ENCODE peak calls at places on chromosomes 5 and 9, in six cellular contexts. One of them, this sample, is unnamed.

GRCh38 chr5:155883966-155884555 is 442.9 kb upstream of the SGCD start:
- DNase-seq in anterior cingulate cortex: no peak
- DNase-seq in cardiac muscle cell: no peak
- DNase-seq in stimulated activated CD4-positive, alpha-beta T cell treated with anti-CD3 and anti-CD28 coated beads, Interleukin-2, amount 100 ng/mL, for 48 hours: no peak
- DNase-seq in psoas muscle: no peak
- DNase-seq in T-helper 1 cell: no peak
- DNase-seq in this sample: no peak

GRCh38 chr5:66171349-66172344 is 27.5 kb downstream of the SREK1 start:
- DNase-seq in anterior cingulate cortex: no peak
- DNase-seq in cardiac muscle cell: peak
- DNase-seq in psoas muscle: no peak
- DNase-seq in T-helper 1 cell: peak
- DNase-seq in stimulated activated CD4-positive, alpha-beta T cell treated with anti-CD3 and anti-CD28 coated beads, Interleukin-2, amount 100 ng/mL, for 48 hours: peak
- DNase-seq in this sample: no peak

GRCh38 chr9:134940236-134941208 is 22.8 kb upstream of the FCN1 start:
- DNase-seq in T-helper 1 cell: no peak
- DNase-seq in stimulated activated CD4-positive, alpha-beta T cell treated with anti-CD3 and anti-CD28 coated beads, Interleukin-2, amount 100 ng/mL, for 48 hours: no peak
- DNase-seq in anterior cingulate cortex: no peak
- DNase-seq in psoas muscle: no peak
- DNase-seq in cardiac muscle cell: no peak
- DNase-seq in this sample: no peak

GRCh38 chr9:131441441-131441840 is 47.6 kb downstream of the PRRC2B start:
- DNase-seq in anterior cingulate cortex: no peak
- DNase-seq in psoas muscle: no peak
- DNase-seq in stimulated activated CD4-positive, alpha-beta T cell treated with anti-CD3 and anti-CD28 coated beads, Interleukin-2, amount 100 ng/mL, for 48 hours: no peak
- DNase-seq in T-helper 1 cell: no peak
- DNase-seq in cardiac muscle cell: no peak
- DNase-seq in this sample: no peak

GRCh38 chr5:926416-927171 is 33.9 kb downstream of the TRIP13 start:
- DNase-seq in T-helper 1 cell: no peak
- DNase-seq in psoas muscle: peak
- DNase-seq in stimulated activated CD4-positive, alpha-beta T cell treated with anti-CD3 and anti-CD28 coated beads, Interleukin-2, amount 100 ng/mL, for 48 hours: no peak
- DNase-seq in anterior cingulate cortex: no peak
- DNase-seq in cardiac muscle cell: peak
- DNase-seq in this sample: no peak

GRCh38 chr5:37615184-37615583 is 224.7 kb downstream of the GDNF start:
- DNase-seq in stimulated activated CD4-positive, alpha-beta T cell treated with anti-CD3 and anti-CD28 coated beads, Interleukin-2, amount 100 ng/mL, for 48 hours: no peak
- DNase-seq in anterior cingulate cortex: no peak
- DNase-seq in cardiac muscle cell: peak
- DNase-seq in psoas muscle: no peak
- DNase-seq in T-helper 1 cell: no peak
- DNase-seq in this sample: no peak

GRCh38 chr5:176700239-176700847 is 53.1 kb downstream of the TSPAN17 start:
- DNase-seq in psoas muscle: no peak
- DNase-seq in cardiac muscle cell: peak
- DNase-seq in stimulated activated CD4-positive, alpha-beta T cell treated with anti-CD3 and anti-CD28 coated beads, Interleukin-2, amount 100 ng/mL, for 48 hours: peak
- DNase-seq in T-helper 1 cell: no peak
- DNase-seq in anterior cingulate cortex: peak
- DNase-seq in this sample: no peak

GRCh38 chr5:69335341-69335975 is 2.9 kb upstream of the CCDC125 start:
- DNase-seq in anterior cingulate cortex: no peak
- DNase-seq in cardiac muscle cell: no peak
- DNase-seq in T-helper 1 cell: no peak
- DNase-seq in psoas muscle: no peak
- DNase-seq in stimulated activated CD4-positive, alpha-beta T cell treated with anti-CD3 and anti-CD28 coated beads, Interleukin-2, amount 100 ng/mL, for 48 hours: no peak
- DNase-seq in this sample: no peak

GRCh38 chr5:4511996-4512656 is 628.0 kb upstream of the ADAMTS16 start:
- DNase-seq in anterior cingulate cortex: no peak
- DNase-seq in cardiac muscle cell: no peak
- DNase-seq in psoas muscle: no peak
- DNase-seq in T-helper 1 cell: no peak
- DNase-seq in stimulated activated CD4-positive, alpha-beta T cell treated with anti-CD3 and anti-CD28 coated beads, Interleukin-2, amount 100 ng/mL, for 48 hours: no peak
- DNase-seq in this sample: peak

GRCh38 chr9:129899620-129900019 is 64.4 kb downstream of the USP20 start:
- DNase-seq in anterior cingulate cortex: no peak
- DNase-seq in stimulated activated CD4-positive, alpha-beta T cell treated with anti-CD3 and anti-CD28 coated beads, Interleukin-2, amount 100 ng/mL, for 48 hours: no peak
- DNase-seq in T-helper 1 cell: no peak
- DNase-seq in psoas muscle: no peak
- DNase-seq in cardiac muscle cell: no peak
- DNase-seq in this sample: no peak

This sample was measured in NCI-H2107.